ENCODE peak calls at places on chromosomes 3 and 15, in six cellular contexts. W is OCI-LY7, B is GM23338, O is mammary epithelial cell, S is A549, R is fibroblast of lung. P is an unnamed sample.

GRCh38 chr15:85624241-85624855 is 170.4 kb downstream of the KLHL25 start:
- DNase-seq in W (no peak), B (no peak), O (no peak), S (no peak), R (peak; percentile 21), P (no peak)

GRCh38 chr3:9452417-9452816 is 55.0 kb downstream of the SETD5 start:
- DNase-seq in W (no peak), B (no peak), O (no peak), S (no peak), R (peak; percentile 34), P (no peak)

GRCh38 chr3:114380233-114380645 is 86.4 kb downstream of the TIGIT start:
- DNase-seq in W (no peak), B (no peak), O (peak; percentile 86), S (no peak), R (peak; percentile 91), P (no peak)

GRCh38 chr15:40344631-40345120 is 3.9 kb upstream of the CCDC9B start:
- DNase-seq in W (peak; percentile 71), B (peak; percentile 89), O (peak; percentile 45), S (peak; percentile 61), R (peak; percentile 61), P (peak; percentile 52)

GRCh38 chr3:132641837-132642538 is 17.6 kb downstream of the ACAD11 start:
- DNase-seq in W (peak; percentile 53), B (peak; percentile 73), O (no peak), S (peak; percentile 38), R (peak; percentile 76), P (peak; percentile 34)

GRCh38 chr15:29788433-29789034 is 33.7 kb downstream of the TJP1 start:
- DNase-seq in W (no peak), B (no peak), O (peak; percentile 51), S (no peak), R (no peak), P (no peak)

GRCh38 chr3:59809750-59810444 is 760.1 kb upstream of the CFAP20DC start:
- DNase-seq in W (peak; percentile 24), B (peak; percentile 61), O (peak; percentile 34), S (peak; percentile 18), R (peak; percentile 67), P (no peak)

GRCh38 chr3:150784747-150785125 is 21.8 kb upstream of the SIAH2 start:
- DNase-seq in W (no peak), B (no peak), O (no peak), S (no peak), R (no peak), P (no peak)

GRCh38 chr3:170145278-170145677 is 36.3 kb downstream of the PHC3 start:
- DNase-seq in W (no peak), B (no peak), O (no peak), S (no peak), R (no peak), P (no peak)

GRCh38 chr3:98343647-98344507 is 9.8 kb upstream of the OR5K4 start:
- DNase-seq in W (peak; percentile 60), B (peak; percentile 95), O (peak; percentile 55), S (peak; percentile 24), R (peak; percentile 17), P (peak; percentile 36)

GRCh38 chr3:51336261-51336660 is 48.8 kb upstream of the MANF start:
- DNase-seq in W (no peak), B (peak; percentile 61), O (no peak), S (no peak), R (no peak), P (no peak)

GRCh38 chr3:32381922-32382321 is 9.7 kb upstream of the CMTM7 start:
- DNase-seq in W (no peak), B (no peak), O (no peak), S (no peak), R (no peak), P (no peak)

GRCh38 chr3:32387512-32387911 is 4.1 kb upstream of the CMTM7 start:
- DNase-seq in W (peak; percentile 23), B (no peak), O (no peak), S (no peak), R (no peak), P (no peak)

GRCh38 chr3:32380097-32380496 is 11.6 kb upstream of the CMTM7 start:
- DNase-seq in W (no peak), B (no peak), O (no peak), S (no peak), R (no peak), P (no peak)

GRCh38 chr3:32383136-32383711 is 8.4 kb upstream of the CMTM7 start:
- DNase-seq in W (no peak), B (no peak), O (no peak), S (no peak), R (no peak), P (no peak)

DNA sequence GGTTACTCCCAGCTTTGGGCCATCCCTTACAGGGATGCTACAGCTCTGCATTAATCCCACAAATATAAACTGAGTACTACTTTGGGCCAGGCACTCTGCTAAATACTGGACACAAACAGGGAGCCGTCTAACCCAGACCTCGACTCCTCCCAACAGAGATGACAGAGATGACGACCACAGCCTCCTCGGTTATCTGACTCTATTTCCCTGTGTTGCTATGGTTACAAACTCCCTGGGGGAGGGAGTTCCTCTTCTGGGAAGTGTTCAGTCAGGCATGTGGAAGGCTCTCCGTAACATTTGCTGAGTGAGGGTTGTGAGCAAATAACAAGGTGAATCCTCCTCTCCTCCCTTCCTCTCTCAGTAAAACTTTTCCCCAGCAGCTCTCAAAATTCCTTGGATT is 6.7 kb upstream of the CMTM7 start:
- DNase-seq in W (no peak), B (peak; percentile 52), O (no peak), S (no peak), R (no peak), P (no peak)
- H3K4me2 ChIP-seq in W (no peak overlapping the region), B (no peak overlapping the region), O (no peak overlapping the region), S (no peak overlapping the region), R (no peak overlapping the region), P (no peak overlapping the region)

GRCh38 chr15:59410448-59410896 is 27.5 kb upstream of the FAM81A start:
- DNase-seq in W (peak; percentile 55), B (no peak), O (no peak), S (peak; percentile 58), R (no peak), P (no peak)

GRCh38 chr15:59405079-59405478 is 32.4 kb upstream of the MYO1E start:
- DNase-seq in W (no peak), B (no peak), O (no peak), S (no peak), R (no peak), P (no peak)

GRCh38 chr15:59401810-59402569 is 29.3 kb upstream of the MYO1E start:
- DNase-seq in W (no peak), B (peak; percentile 40), O (no peak), S (no peak), R (no peak), P (no peak)

GRCh38 chr15:59406446-59406845 is 31.5 kb upstream of the FAM81A start:
- DNase-seq in W (peak; percentile 67), B (no peak), O (no peak), S (no peak), R (no peak), P (no peak)
- H3K4me2 ChIP-seq in W (peak overlapping the region; percentile 71), B (no peak overlapping the region), O (no peak overlapping the region), S (no peak overlapping the region), R (no peak overlapping the region), P (no peak overlapping the region)

GRCh38 chr15:75044258-75044878 is 21.0 kb downstream of the PPCDC start:
- DNase-seq in W (no peak), B (no peak), O (no peak), S (no peak), R (no peak), P (no peak)

GRCh38 chr15:75045332-75046015 is 22.1 kb downstream of the PPCDC start:
- DNase-seq in W (no peak), B (no peak), O (no peak), S (no peak), R (no peak), P (no peak)

GRCh38 chr15:75043509-75044257 is 20.3 kb downstream of the PPCDC start:
- DNase-seq in W (peak; percentile 43), B (no peak), O (peak; percentile 88), S (no peak), R (peak; percentile 100), P (peak; percentile 84)

GRCh38 chr15:75038948-75039533 is 15.7 kb downstream of the PPCDC start:
- DNase-seq in W (no peak), B (no peak), O (no peak), S (no peak), R (no peak), P (no peak)

GRCh38 chr15:75042730-75043508 is 19.5 kb downstream of the PPCDC start:
- DNase-seq in W (peak; percentile 98), B (peak; percentile 70), O (peak; percentile 15), S (peak; percentile 57), R (no peak), P (peak; percentile 99)
- H3K4me2 ChIP-seq in W (peak overlapping the region; percentile 78), B (no peak overlapping the region), O (peak overlapping the region; percentile 52), S (peak overlapping the region; percentile 30), R (peak overlapping the region; percentile 54), P (peak overlapping the region; percentile 68)

GRCh38 chr3:115875460-115875859 is 252.2 kb downstream of the GAP43 start:
- DNase-seq in W (no peak), B (no peak), O (no peak), S (no peak), R (no peak), P (no peak)

GRCh38 chr3:115876860-115877646 is 253.7 kb downstream of the GAP43 start:
- DNase-seq in W (no peak), B (no peak), O (no peak), S (no peak), R (peak; percentile 2), P (no peak)

DNA sequence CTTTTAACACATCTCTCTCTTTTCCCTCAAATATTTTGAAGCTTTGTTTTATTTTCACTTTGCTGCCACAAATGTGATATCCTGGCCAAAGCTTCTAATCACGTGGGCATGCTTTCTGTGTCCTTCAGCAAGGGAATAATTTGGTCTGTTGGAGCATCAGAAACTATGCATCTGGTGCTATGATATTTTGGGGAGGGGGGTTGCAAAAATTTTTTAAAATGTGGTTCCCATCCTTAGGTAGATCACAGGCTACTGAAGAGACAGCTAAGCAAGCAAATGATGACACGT is 254.3 kb downstream of the GAP43 start:
- DNase-seq in W (no peak), B (no peak), O (no peak), S (no peak), R (peak; percentile 25), P (no peak)
- H3K4me2 ChIP-seq in W (no peak overlapping the region), B (no peak overlapping the region), O (peak overlapping the region; percentile 41), S (no peak overlapping the region), R (no peak overlapping the region), P (no peak overlapping the region)

DNA sequence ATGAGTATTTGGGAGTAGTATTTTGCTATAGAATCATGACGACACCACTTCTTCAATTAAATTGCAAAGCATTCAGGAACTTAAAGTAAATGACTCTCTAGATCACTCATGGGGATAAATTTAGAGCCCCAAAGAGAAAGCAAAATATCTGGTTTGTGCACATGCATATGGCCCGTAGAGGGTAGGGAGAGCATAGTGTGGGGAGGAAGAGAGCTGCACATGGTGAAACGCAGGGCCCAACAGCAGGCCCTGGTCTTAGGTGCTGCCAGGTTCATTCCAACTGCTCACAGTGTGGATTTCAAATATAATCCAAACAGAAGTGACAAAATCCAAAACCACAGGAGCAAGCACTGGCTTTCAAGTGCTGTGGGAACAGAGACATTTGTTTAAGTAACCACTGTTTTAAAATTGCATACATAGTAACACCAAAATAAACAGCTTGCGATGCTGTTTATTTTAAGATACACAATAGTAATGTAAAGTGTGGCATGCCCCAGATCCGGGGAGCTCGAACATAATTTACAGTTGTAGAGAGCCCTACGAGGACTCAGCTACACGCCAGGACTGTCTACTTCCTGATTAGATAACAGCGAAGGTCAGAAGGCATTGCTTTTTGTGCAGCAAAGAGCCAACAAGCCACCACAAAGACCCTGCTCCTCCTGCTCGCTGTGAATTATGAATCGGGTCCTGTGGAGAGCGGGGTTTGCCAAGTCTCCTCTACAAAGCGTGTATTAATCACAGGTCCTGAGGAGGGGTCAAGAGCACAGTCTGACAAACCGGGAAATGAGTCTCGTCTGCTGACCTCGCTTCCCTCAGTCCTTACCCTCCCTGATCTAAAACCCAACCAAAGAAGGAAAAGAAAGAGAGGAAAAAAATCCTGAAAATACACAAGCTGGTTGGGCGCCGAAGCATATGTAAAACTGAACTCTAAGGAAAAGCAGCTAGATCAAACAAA is 80.6 kb downstream of the MEIS2 start:
- DNase-seq in W (no peak), B (no peak), O (no peak), S (no peak), R (peak; percentile 86), P (no peak)
- H3K4me2 ChIP-seq in W (no peak overlapping the region), B (no peak overlapping the region), O (no peak overlapping the region), S (no peak overlapping the region), R (peak overlapping the region; percentile 53), P (no peak overlapping the region)

P was measured in PC-9.